ENCODE peak calls at places on chromosomes 5 and 9, in six cellular contexts. T is GM23248, W is PC-3, Y is neural progenitor cell, G is SK-N-SH, B is MM.1S. S is an unnamed sample. For H3F3A, the result is how much of the 10 kb centered on the place peaks cover.

GRCh38 chr9:27967236-27967635 is 394.0 kb upstream of the C9orf72 start:
- DNase-seq in T (no peak), W (peak), Y (no peak), G (no peak), B (no peak), S (no peak)

GRCh38 chr5:180105827-180106312 is 34.3 kb upstream of the RNF130 start:
- DNase-seq in T (peak), W (no peak), Y (no peak), G (no peak), B (no peak), S (no peak)

GRCh38 chr5:115736004-115736689 is 80.3 kb downstream of the CDO1 start:
- DNase-seq in T (no peak), W (no peak), Y (no peak), G (no peak), B (no peak), S (no peak)

GRCh38 chr9:77005216-77005615 is 14.2 kb upstream of the FOXB2 start:
- DNase-seq in T (no peak), W (no peak), Y (no peak), G (no peak), B (no peak), S (no peak)

GRCh38 chr5:73625314-73625904 is 587 bp upstream of the ARHGEF28 start:
- DNase-seq in T (no peak), W (no peak), Y (no peak), G (no peak), B (peak), S (no peak)

GRCh38 chr5:124745367-124746251 is 830 bp downstream of the ZNF608 start:
- DNase-seq in T (peak), W (peak), Y (peak), G (no peak), B (no peak), S (no peak)

GRCh38 chr9:122338989-122339388 is 31.8 kb upstream of the PTGS1 start:
- DNase-seq in T (no peak), W (no peak), Y (no peak), G (peak), B (no peak), S (no peak)

GRCh38 chr9:97737429-97737828 is 40.3 kb upstream of the XPA start:
- DNase-seq in T (peak), W (peak), Y (peak), G (peak), B (no peak), S (peak)

GRCh38 chr5:127950707-127951356 is 132.7 kb upstream of the SLC12A2 start:
- DNase-seq in T (no peak), W (peak), Y (no peak), G (no peak), B (no peak), S (no peak)

GRCh38 chr5:18043344-18043743 is 409.1 kb downstream of the TAF11L14 start:
- DNase-seq in T (no peak), W (peak), Y (no peak), G (no peak), B (no peak), S (peak)

GRCh38 chr5:37619353-37619752 is 220.5 kb downstream of the GDNF start:
- DNase-seq in T (peak), W (no peak), Y (no peak), G (no peak), B (no peak), S (no peak)

GRCh38 chr9:26856413-26857032 is 36.1 kb downstream of the CAAP1 start:
- DNase-seq in T (peak), W (peak), Y (peak), G (peak), B (peak), S (peak)

GRCh38 chr9:21682981-21683380 is 119.5 kb upstream of the MTAP start:
- DNase-seq in T (peak), W (peak), Y (no peak), G (no peak), B (no peak), S (no peak)

GRCh38 chr5:64526709-64527439 is 21.1 kb downstream of the RGS7BP start:
- DNase-seq in T (no peak), W (no peak), Y (no peak), G (no peak), B (no peak), S (no peak)

GRCh38 chr5:5126444-5126843 is 13.7 kb upstream of the ADAMTS16 start:
- DNase-seq in T (peak), W (peak), Y (no peak), G (no peak), B (no peak), S (no peak)

GRCh38 chr5:66498791-66499207 is 97.4 kb upstream of the MAST4 start:
- DNase-seq in T (peak), W (peak), Y (peak), G (peak), B (no peak), S (peak)

GRCh38 chr9:37970301-37971106 is 66.6 kb upstream of the SLC25A51 start:
- DNase-seq in T (no peak), W (no peak), Y (no peak), G (no peak), B (no peak), S (no peak)

GRCh38 chr5:72242796-72243475 is 77.1 kb downstream of the MRPS27 start:
- DNase-seq in T (no peak), W (no peak), Y (peak), G (no peak), B (no peak), S (peak)

GRCh38 chr5:143583385-143583784 is 179.9 kb upstream of the NR3C1 start:
- DNase-seq in T (no peak), W (peak), Y (no peak), G (no peak), B (peak), S (no peak)

GRCh38 chr9:133759946-133760345 is 21.8 kb upstream of the SARDH start:
- DNase-seq in T (no peak), W (no peak), Y (no peak), G (no peak), B (no peak), S (no peak)

GRCh38 chr5:53052499-53052898 is 57.1 kb downstream of the MOCS2 start:
- DNase-seq in T (no peak), W (no peak), Y (no peak), G (no peak), B (no peak), S (no peak)

GRCh38 chr9:33734911-33735310 is 60.5 kb upstream of the PRSS3 start:
- DNase-seq in T (no peak), W (peak), Y (no peak), G (no peak), B (no peak), S (no peak)

GRCh38 chr5:143433680-143434079 is 30.2 kb upstream of the NR3C1 start:
- DNase-seq in T (no peak), W (no peak), Y (no peak), G (no peak), B (no peak), S (no peak)

GRCh38 chr9:79215819-79216218 is 355.9 kb upstream of the TLE4 start:
- DNase-seq in T (peak), W (peak), Y (no peak), G (no peak), B (no peak), S (no peak)

GRCh38 chr5:138466058-138466899 is 1.0 kb downstream of the EGR1 start:
- DNase-seq in T (peak), W (no peak), Y (no peak), G (peak), B (no peak), S (no peak)

GRCh38 chr9:19376931-19377330 is 3.1 kb downstream of the RPS6 start:
- DNase-seq in T (no peak), W (no peak), Y (no peak), G (no peak), B (no peak), S (no peak)
- H3F3A ChIP-seq in T (half or more), W (under half), Y (half or more), G (half or more), B (under half), S (under half)

DNA sequence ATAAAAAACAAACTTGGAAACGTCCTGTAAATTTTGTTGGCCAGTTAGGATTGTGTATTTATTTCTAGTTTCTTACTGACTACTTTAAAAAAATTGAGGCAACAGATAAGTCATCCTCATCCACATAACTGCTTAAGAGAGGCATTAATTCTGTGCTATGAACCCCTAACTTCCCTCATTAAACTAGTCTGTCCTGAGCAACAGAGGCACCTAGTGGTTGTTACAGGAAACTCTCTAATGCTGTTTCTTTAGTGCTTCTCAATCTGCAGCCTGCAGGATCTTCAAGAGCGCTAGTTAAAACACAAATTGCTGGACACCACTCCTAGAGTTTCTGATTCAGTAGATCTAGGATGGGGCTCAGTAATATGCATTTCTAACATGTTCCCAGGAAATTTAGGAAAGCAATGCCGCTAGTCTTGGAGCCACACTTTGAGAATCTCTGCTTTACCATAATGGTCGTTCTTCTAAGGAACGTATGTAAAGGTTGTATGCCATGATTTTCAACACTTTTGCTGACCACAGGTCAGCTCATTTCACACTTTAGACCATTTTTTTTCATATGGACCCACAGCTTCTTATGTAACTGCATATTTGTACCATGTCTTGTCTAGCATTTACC is 410.1 kb upstream of the SMARCA2 start:
- DNase-seq in T (peak), W (peak), Y (no peak), G (peak), B (peak), S (peak)
- TF ChIP-seq EZH2phosphoT487 in T (no peak), W (no peak), Y (no peak), G (no peak), B (no peak), S (no peak)

DNA sequence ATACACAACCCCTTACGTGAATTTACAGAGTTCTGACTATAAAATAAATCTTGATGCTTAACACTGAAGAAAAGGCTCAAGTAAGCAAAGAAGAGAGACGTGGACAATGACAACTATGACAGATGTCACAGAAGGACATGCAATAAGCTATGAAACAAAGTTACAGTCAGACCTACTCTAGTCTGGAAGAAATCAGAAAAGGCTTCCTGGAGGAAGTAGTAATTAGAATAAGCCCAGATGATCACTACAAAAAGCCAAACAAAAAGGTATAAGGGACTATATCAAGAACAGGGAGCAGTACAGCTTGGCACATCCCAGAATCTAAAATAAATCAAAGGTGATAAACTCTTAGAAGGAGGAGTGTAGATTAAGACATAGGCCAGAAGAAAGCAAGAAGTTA is 6.3 kb downstream of the FNIP1 start:
- DNase-seq in T (no peak), W (no peak), Y (no peak), G (no peak), B (no peak), S (no peak)
- H3F3A ChIP-seq in T (under half), W (under half), Y (under half), G (under half), B (under half), S (under half)

GRCh38 chr5:33614039-33614438 is 173.3 kb downstream of the TARS1 start:
- DNase-seq in T (no peak), W (no peak), Y (no peak), G (no peak), B (no peak), S (no peak)
- TF ChIP-seq EZH2phosphoT487 in T (no peak), W (no peak), Y (no peak), G (no peak), B (no peak), S (no peak)

DNA sequence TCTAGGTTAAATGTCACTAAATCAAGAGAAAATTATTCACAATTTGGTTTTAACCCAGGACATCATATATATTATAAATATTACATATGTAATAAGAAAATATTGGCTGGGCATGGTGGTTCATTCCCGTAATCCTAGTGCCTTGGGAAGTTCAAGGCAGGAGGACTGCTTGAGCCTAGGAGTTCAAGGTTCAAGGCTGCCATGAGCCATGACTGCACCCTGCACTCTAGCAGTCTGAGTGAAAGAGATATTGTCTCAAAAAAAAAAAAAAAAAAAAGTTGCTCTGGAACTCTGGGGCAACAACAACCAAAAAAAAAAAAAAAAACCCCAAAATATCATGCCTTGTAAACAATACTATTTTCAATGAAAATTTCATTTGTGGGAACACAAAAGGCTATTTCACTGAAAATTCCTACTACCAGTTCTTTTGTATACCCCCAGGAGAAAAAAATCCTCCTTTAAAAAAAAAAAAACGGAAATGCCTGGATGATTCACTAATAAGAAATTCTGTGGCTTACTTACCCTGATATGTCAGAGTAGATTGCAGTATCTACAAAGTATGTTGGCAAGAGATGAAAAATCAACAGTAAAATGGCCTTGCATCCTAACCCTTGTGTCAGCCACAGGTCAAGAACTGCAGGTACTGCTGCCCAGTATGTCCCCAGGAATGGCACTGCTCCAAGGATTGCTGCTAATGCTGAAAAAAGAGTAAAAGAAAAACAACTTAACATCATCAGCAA is 22.6 kb upstream of the CTNNAL1 start:
- DNase-seq in T (peak), W (peak), Y (no peak), G (no peak), B (no peak), S (no peak)
- H3F3A ChIP-seq in T (under half), W (under half), Y (under half), G (under half), B (under half), S (under half)

DNA sequence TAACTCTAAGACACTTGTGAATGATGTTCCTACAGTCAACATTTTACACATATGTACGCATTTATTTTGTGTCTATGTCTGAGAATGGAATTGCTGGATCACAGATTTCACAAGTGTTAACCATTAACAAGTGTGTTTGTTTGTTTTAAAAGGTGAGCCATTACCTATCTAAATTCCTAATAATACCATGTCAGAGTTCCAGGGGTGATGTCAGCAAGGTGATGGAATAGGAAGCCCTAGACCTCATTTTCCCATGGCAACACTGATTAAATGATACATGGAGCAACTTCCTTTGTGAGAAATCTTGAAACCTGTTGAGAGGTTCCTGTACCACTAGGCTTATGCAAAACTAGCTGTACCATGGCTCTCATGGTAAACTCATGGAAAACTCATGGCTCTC is 309.7 kb downstream of the CYLC2 start:
- DNase-seq in T (no peak), W (no peak), Y (no peak), G (no peak), B (no peak), S (no peak)
- TF ChIP-seq EZH2phosphoT487 in T (no peak), W (no peak), Y (no peak), G (no peak), B (no peak), S (no peak)

GRCh38 chr5:141508808-141509611 is 20.1 kb downstream of the PCDHGC5 start:
- DNase-seq in T (peak), W (peak), Y (peak), G (peak), B (no peak), S (peak)
- H3F3A ChIP-seq in T (under half), W (under half), Y (half or more), G (half or more), B (under half), S (under half)

DNA sequence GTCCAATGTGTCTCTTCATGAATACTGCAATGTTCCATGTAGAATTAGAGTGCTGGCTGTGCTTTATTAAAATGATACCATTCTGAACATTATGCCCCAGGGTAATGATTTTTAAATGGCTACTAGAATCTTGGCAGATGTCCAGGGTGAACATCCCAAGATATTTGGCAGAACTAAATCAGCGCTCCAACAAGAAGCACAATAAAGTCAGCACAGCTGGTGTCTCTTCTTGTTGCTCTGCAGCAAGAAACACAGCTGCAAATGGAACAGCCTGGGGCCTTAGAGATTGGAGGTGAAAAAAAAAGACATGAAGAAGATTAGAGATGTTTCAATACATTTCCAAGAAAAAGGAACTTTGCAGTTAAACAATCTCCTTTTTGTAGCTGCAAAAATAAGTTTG is 248.3 kb downstream of the CDH18 start:
- DNase-seq in T (no peak), W (peak), Y (peak), G (peak), B (no peak), S (no peak)
- TF ChIP-seq EZH2phosphoT487 in T (no peak), W (no peak), Y (no peak), G (no peak), B (no peak), S (no peak)

DNA sequence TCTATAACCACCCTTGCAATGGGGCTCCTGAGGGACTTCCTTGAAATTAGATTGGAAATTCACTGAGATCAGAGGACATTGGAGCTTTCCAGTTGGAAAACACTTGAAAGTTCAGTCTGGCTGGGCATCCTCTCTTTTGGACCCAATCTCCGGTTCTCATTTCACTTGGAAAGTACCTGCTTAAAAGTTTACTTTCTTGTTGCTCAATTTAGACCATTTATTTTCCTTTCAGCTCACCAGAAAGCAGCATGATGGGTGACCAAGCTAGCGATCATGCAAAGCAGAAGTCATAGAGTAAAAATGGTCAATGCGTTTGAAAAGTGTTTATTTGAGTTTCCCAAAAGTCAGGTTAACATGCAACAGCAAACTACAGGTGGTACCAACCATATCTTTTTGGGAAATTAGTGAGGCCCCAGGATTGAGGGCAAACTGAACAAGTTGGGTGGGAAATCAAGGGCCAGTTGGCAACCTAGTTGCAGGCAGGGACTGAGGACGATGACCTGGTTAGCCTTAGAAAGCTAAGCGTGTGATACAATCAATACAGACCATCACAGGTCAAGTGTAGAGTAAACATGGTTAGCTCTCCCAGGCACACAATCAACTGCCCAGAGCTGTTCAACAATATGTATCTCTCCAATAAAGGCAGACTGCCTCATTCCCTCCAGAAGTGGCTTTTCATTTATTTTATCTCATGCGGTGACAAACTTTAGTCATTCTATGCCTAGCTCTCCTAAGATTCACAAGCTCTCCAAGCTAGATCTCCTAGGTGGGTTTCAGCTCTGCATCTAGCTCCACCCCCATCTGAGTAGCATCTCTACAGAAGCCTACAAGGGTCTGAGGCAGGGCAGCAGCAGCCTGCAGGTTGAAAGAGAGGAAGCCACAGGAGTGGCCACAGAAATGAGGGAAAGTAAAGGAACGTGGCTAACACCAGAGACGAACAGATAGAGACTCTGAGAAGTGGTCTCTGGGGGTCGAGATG is 136.9 kb downstream of the UGCG start:
- DNase-seq in T (no peak), W (no peak), Y (no peak), G (no peak), B (no peak), S (no peak)
- H3F3A ChIP-seq in T (half or more), W (under half), Y (under half), G (under half), B (under half), S (under half)

S was measured in GM23338.